ENCODE peak calls at places on chromosomes 13 and 19, in five cellular contexts. Y is tibial artery; S is caudate nucleus; G is CD4-positive, alpha-beta memory T cell; Z is H9. B is an unnamed sample.

GRCh38 chr13:22316494-22317025 is 645.7 kb downstream of the FGF9 start:
- DNase-seq in Y (no peak), S (no peak), G (no peak), Z (no peak), B (no peak)

GRCh38 chr13:58994778-58995177 is 1169.0 kb downstream of the DIAPH3 start:
- DNase-seq in Y (no peak), S (no peak), G (no peak), Z (no peak), B (no peak)

GRCh38 chr13:44305845-44306244 is 67.8 kb upstream of the SERP2 start:
- DNase-seq in Y (no peak), S (no peak), G (no peak), Z (no peak), B (peak; percentile 26)

GRCh38 chr19:651114-651818 is 11.6 kb downstream of the FGF22 start:
- DNase-seq in Y (no peak), S (no peak), G (peak; percentile 3), Z (no peak), B (no peak)

GRCh38 chr13:23979361-23980159 is 82.3 kb upstream of the C1QTNF9B start:
- DNase-seq in Y (peak; percentile 85), S (peak; percentile 78), G (peak; percentile 39), Z (peak; percentile 67), B (peak; percentile 90)

GRCh38 chr19:19588546-19588945 is 29.9 kb downstream of the PBX4 start:
- DNase-seq in Y (no peak), S (no peak), G (no peak), Z (no peak), B (no peak)

GRCh38 chr19:45216677-45217076 is 28.5 kb downstream of the EXOC3L2 start:
- DNase-seq in Y (no peak), S (no peak), G (no peak), Z (no peak), B (no peak)

GRCh38 chr19:1986357-1987162 is 29.0 kb downstream of the BTBD2 start:
- DNase-seq in Y (no peak), S (no peak), G (peak; percentile 40), Z (peak; percentile 34), B (no peak)

GRCh38 chr19:17751103-17751911 is at the start of gene FCHO1:
- DNase-seq in Y (peak; percentile 71), S (no peak), G (peak; percentile 93), Z (no peak), B (no peak)

GRCh38 chr19:11288349-11288748 is 7.6 kb upstream of the TSPAN16 start:
- DNase-seq in Y (no peak), S (no peak), G (no peak), Z (no peak), B (no peak)

GRCh38 chr13:41546372-41547252 is 89.3 kb downstream of the RGCC start:
- DNase-seq in Y (no peak), S (no peak), G (no peak), Z (no peak), B (no peak)

GRCh38 chr19:4089400-4089908 is 22.8 kb upstream of the ZBTB7A start:
- DNase-seq in Y (no peak), S (no peak), G (peak; percentile 71), Z (no peak), B (no peak)
- H3K27ac ChIP-seq in Y (no peak overlapping the region), S (no peak overlapping the region), G (peak overlapping the region; percentile 46), Z (no peak overlapping the region), B (peak overlapping the region; percentile 37)

GRCh38 chr13:19072543-19072942 is 109.1 kb downstream of the TUBA3C start:
- DNase-seq in Y (no peak), S (no peak), G (no peak), Z (no peak), B (peak; percentile 50)
- H3K27ac ChIP-seq in Y (no peak overlapping the region), S (no peak overlapping the region), G (no peak overlapping the region), Z (no peak overlapping the region), B (no peak overlapping the region)

GRCh38 chr19:14434157-14434501 is 1.0 kb downstream of the PKN1 start:
- DNase-seq in Y (no peak), S (no peak), G (no peak), Z (no peak), B (no peak)

GRCh38 chr19:14433454-14434156 is 499 bp downstream of the PKN1 start:
- DNase-seq in Y (no peak), S (peak; percentile 51), G (peak; percentile 76), Z (no peak), B (no peak)

GRCh38 chr19:14434543-14435319 is 1.6 kb downstream of the PKN1 start:
- DNase-seq in Y (peak; percentile 88), S (peak; percentile 19), G (no peak), Z (no peak), B (peak; percentile 88)

GRCh38 chr19:14430712-14431111 is 2.4 kb upstream of the PKN1 start:
- DNase-seq in Y (no peak), S (no peak), G (no peak), Z (no peak), B (no peak)

DNA sequence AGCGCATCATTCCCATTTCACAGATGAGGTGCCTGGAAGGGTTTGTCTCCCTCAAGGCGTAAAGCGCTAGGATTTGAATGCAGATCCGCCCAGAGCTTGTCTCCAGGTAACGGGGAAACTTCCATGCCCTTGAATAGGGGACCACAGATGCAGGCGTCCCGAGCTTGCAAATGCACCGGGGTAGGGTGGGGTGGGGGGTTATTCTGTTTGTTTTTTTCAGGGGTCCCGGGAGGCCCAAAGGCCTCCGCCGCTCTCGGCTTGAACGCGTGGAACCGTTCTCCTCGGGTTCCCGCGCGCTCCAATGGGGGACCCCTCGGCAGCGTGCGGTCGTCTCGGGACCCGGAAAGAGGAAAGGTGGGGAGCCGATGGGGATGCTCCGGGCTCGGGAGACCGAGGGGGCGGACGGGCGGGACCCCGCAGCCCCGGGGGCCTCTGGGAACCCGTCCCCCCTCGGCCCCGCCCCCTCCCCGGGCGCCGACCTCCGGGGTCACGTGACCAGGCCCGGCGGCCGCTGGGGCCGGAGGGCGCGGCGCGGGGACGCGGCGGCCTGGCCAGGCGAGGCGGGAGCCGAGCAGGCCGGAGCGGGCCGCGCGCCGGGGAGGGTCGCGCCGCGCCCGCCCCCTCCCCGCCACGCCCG is at the start of gene PKN1:
- DNase-seq in Y (no peak), S (peak; percentile 13), G (no peak), Z (peak; percentile 67), B (no peak)
- H3K27ac ChIP-seq in Y (peak within 1 kb of the TSS; percentile 77), S (peak within 1 kb of the TSS; percentile 79), G (peak within 1 kb of the TSS; percentile 72), Z (no peak within 1 kb of the TSS), B (peak within 1 kb of the TSS; percentile 89)

GRCh38 chr13:110430391-110431338 is 123.6 kb downstream of the COL4A2 start:
- DNase-seq in Y (no peak), S (no peak), G (no peak), Z (no peak), B (peak; percentile 60)

GRCh38 chr13:110431851-110432294 is 124.8 kb downstream of the COL4A2 start:
- DNase-seq in Y (peak; percentile 65), S (no peak), G (no peak), Z (no peak), B (peak; percentile 76)

GRCh38 chr13:110432522-110432921 is 125.4 kb downstream of the COL4A2 start:
- DNase-seq in Y (no peak), S (no peak), G (no peak), Z (no peak), B (no peak)

GRCh38 chr13:110433014-110433413 is 125.9 kb downstream of the COL4A2 start:
- DNase-seq in Y (peak; percentile 95), S (no peak), G (no peak), Z (no peak), B (peak; percentile 91)

DNA sequence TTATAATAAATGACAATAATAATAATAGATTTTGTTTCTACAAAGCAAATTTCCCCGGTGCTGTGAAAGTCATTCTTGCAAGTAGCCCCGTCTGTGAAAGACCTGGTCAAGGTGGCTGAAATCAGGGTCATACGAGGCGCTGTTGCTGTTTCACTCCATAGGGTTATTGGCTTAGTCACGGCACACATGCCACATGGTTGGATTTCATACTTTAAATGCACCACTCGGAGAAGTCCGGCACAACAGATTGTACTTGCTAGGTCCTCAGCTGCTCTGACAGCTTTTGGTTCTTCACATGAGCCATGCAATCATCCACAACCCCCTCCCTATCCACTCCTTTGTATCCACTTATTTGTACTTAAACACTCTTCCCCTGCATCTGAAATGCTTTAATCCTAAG is 124.3 kb downstream of the COL4A2 start:
- DNase-seq in Y (peak; percentile 28), S (no peak), G (no peak), Z (no peak), B (peak; percentile 55)
- H3K27ac ChIP-seq in Y (peak overlapping the region; percentile 73), S (no peak overlapping the region), G (no peak overlapping the region), Z (no peak overlapping the region), B (peak overlapping the region; percentile 86)

GRCh38 chr13:111337206-111337605 is 16.8 kb downstream of the TEX29 start:
- DNase-seq in Y (no peak), S (no peak), G (no peak), Z (peak; percentile 5), B (no peak)
- H3K27ac ChIP-seq in Y (no peak overlapping the region), S (no peak overlapping the region), G (no peak overlapping the region), Z (no peak overlapping the region), B (no peak overlapping the region)

DNA sequence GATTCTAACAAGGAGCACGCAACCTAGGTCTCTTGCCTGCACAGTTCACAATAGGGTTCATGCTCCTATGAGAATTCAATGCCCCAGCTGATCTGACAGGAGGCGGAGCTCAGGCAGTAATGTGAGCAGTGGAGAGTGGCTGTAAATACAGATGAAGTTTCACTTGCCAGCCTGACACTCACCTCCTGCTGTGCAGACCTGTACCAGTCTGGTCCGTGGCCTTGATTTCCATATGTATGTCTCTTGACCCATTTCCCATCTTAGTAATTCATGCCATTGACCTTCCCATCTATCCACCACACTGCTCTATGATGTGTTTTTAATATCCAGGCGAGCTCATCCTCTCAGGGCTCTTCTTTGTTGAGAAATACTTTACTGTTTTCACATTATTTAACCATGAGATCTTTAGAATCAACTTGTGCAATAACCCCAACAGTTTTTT is 95.2 kb downstream of the LRCH1 start:
- DNase-seq in Y (no peak), S (no peak), G (no peak), Z (no peak), B (no peak)
- H3K27ac ChIP-seq in Y (no peak overlapping the region), S (no peak overlapping the region), G (no peak overlapping the region), Z (no peak overlapping the region), B (no peak overlapping the region)

GRCh38 chr13:32031815-32032345 is 306 bp downstream of the FRY start:
- DNase-seq in Y (no peak), S (no peak), G (no peak), Z (no peak), B (no peak)
- H3K27ac ChIP-seq in Y (peak overlapping the region; percentile 88), S (peak overlapping the region; percentile 60), G (peak overlapping the region; percentile 57), Z (no peak overlapping the region), B (peak overlapping the region; percentile 68)

DNA sequence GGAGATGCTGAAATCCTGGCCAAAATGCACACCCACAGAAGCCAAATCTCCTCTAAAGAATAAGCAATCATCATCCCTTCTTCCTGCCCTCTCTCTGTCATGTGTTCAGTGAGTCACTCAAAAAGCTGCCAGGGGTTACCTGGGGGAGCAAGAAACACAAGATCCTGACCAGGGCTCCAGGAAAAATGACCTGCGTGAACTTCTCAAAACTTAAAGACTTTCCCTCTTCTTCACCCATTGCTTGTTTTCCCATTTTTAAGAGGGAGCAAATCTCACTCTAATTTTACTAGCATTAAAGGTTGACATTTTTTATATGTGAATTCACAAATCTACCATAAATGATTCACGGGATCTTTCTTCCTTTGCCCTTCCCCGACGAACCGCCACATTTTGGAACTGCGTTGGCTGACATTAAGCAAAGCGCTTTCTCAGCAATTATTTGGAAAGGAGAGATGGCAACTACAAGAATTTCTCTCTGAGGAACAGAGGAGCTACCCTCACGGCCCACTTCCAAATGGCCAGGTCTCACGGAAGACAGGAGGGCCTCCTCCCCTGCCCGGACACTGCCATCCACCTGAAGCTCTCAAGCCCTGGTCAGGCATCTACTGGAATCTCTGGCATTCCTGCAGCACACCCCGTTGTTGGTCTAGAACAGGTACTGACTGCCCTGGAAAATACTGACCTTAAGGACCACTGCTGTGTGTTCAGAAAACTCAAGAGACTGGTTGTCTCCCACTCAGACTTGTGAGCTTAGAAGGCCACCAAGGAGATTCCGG is 14.2 kb downstream of the TSHZ3 start:
- DNase-seq in Y (no peak), S (no peak), G (no peak), Z (no peak), B (no peak)
- H3K27ac ChIP-seq in Y (no peak overlapping the region), S (no peak overlapping the region), G (no peak overlapping the region), Z (no peak overlapping the region), B (no peak overlapping the region)

B was measured in coronary artery.